ENCODE peak calls at places on chromosomes 3 and 15, in eight cellular contexts. One of them, this sample, is unnamed.
A peak's percentile ranks its signal among the peaks of the same experiment; 100 is the strongest.

GRCh38 chr15:78033864-78034263 is 43.6 kb downstream of the TBC1D2B start:
- DNase-seq in kidney epithelial cell: no peak
- DNase-seq in right atrium auricular region: no peak
- DNase-seq in MM.1S: peak; percentile 62
- DNase-seq in fibroblast of lung: peak; percentile 46
- DNase-seq in cardiac fibroblast: peak; percentile 30
- DNase-seq in GM06990: no peak
- DNase-seq in nephron progenitor cell: no peak
- DNase-seq in this sample: no peak

GRCh38 chr15:88274534-88275460 is 18.3 kb upstream of the NTRK3 start:
- DNase-seq in kidney epithelial cell: peak; percentile 14
- DNase-seq in right atrium auricular region: no peak
- DNase-seq in MM.1S: peak; percentile 66
- DNase-seq in fibroblast of lung: peak; percentile 46
- DNase-seq in cardiac fibroblast: peak; percentile 74
- DNase-seq in GM06990: peak; percentile 25
- DNase-seq in nephron progenitor cell: peak; percentile 86
- DNase-seq in this sample: peak; percentile 83

GRCh38 chr15:100448481-100448880 is 80.3 kb downstream of the CERS3 start:
- DNase-seq in kidney epithelial cell: no peak
- DNase-seq in right atrium auricular region: no peak
- DNase-seq in MM.1S: no peak
- DNase-seq in fibroblast of lung: no peak
- DNase-seq in cardiac fibroblast: no peak
- DNase-seq in GM06990: no peak
- DNase-seq in nephron progenitor cell: no peak
- DNase-seq in this sample: no peak

GRCh38 chr15:90064931-90065681 is 37.2 kb downstream of the IDH2 start:
- DNase-seq in kidney epithelial cell: no peak
- DNase-seq in right atrium auricular region: no peak
- DNase-seq in MM.1S: no peak
- DNase-seq in fibroblast of lung: no peak
- DNase-seq in cardiac fibroblast: no peak
- DNase-seq in GM06990: no peak
- DNase-seq in nephron progenitor cell: peak; percentile 43
- DNase-seq in this sample: no peak

GRCh38 chr15:25439456-25439836 is 622 bp upstream of the UBE3A start:
- DNase-seq in kidney epithelial cell: no peak
- DNase-seq in right atrium auricular region: no peak
- DNase-seq in MM.1S: peak; percentile 25
- DNase-seq in fibroblast of lung: peak; percentile 43
- DNase-seq in cardiac fibroblast: peak; percentile 18
- DNase-seq in GM06990: no peak
- DNase-seq in nephron progenitor cell: no peak
- DNase-seq in this sample: peak; percentile 12

GRCh38 chr3:184031187-184031792 is at the start of gene HTR3D:
- DNase-seq in kidney epithelial cell: peak; percentile 69
- DNase-seq in right atrium auricular region: no peak
- DNase-seq in MM.1S: no peak
- DNase-seq in fibroblast of lung: no peak
- DNase-seq in cardiac fibroblast: no peak
- DNase-seq in GM06990: no peak
- DNase-seq in nephron progenitor cell: no peak
- DNase-seq in this sample: no peak

GRCh38 chr15:64324513-64324912 is 31.5 kb downstream of the CSNK1G1 start:
- DNase-seq in kidney epithelial cell: no peak
- DNase-seq in right atrium auricular region: no peak
- DNase-seq in MM.1S: no peak
- DNase-seq in fibroblast of lung: no peak
- DNase-seq in cardiac fibroblast: no peak
- DNase-seq in GM06990: no peak
- DNase-seq in nephron progenitor cell: no peak
- DNase-seq in this sample: no peak

GRCh38 chr3:195905970-195906864 is 2.1 kb downstream of the TNK2 start:
- DNase-seq in kidney epithelial cell: no peak
- DNase-seq in right atrium auricular region: no peak
- DNase-seq in MM.1S: peak; percentile 75
- DNase-seq in fibroblast of lung: peak; percentile 78
- DNase-seq in cardiac fibroblast: no peak
- DNase-seq in GM06990: no peak
- DNase-seq in nephron progenitor cell: no peak
- DNase-seq in this sample: peak; percentile 36

GRCh38 chr3:183548262-183548769 is 7.2 kb downstream of the KLHL6 start:
- DNase-seq in kidney epithelial cell: peak; percentile 97
- DNase-seq in right atrium auricular region: no peak
- DNase-seq in MM.1S: no peak
- DNase-seq in fibroblast of lung: peak; percentile 6
- DNase-seq in cardiac fibroblast: peak; percentile 66
- DNase-seq in GM06990: no peak
- DNase-seq in nephron progenitor cell: no peak
- DNase-seq in this sample: no peak

GRCh38 chr3:39990532-39990931 is 181.1 kb downstream of the MYRIP start:
- DNase-seq in kidney epithelial cell: no peak
- DNase-seq in right atrium auricular region: no peak
- DNase-seq in MM.1S: peak; percentile 72
- DNase-seq in fibroblast of lung: peak; percentile 21
- DNase-seq in cardiac fibroblast: peak; percentile 72
- DNase-seq in GM06990: no peak
- DNase-seq in nephron progenitor cell: peak; percentile 17
- DNase-seq in this sample: peak; percentile 47

GRCh38 chr3:138890555-138891187 is 55.9 kb upstream of the PIK3CB start:
- DNase-seq in kidney epithelial cell: no peak
- DNase-seq in right atrium auricular region: no peak
- DNase-seq in MM.1S: no peak
- DNase-seq in fibroblast of lung: no peak
- DNase-seq in cardiac fibroblast: no peak
- DNase-seq in GM06990: peak; percentile 20
- DNase-seq in nephron progenitor cell: no peak
- DNase-seq in this sample: peak; percentile 40

GRCh38 chr15:40951764-40952163 is 1.5 kb upstream of the CHAC1 start:
- DNase-seq in kidney epithelial cell: no peak
- DNase-seq in right atrium auricular region: no peak
- DNase-seq in MM.1S: no peak
- DNase-seq in fibroblast of lung: no peak
- DNase-seq in cardiac fibroblast: no peak
- DNase-seq in GM06990: no peak
- DNase-seq in nephron progenitor cell: no peak
- DNase-seq in this sample: no peak

GRCh38 chr15:79967331-79968182 is 3.4 kb downstream of the BCL2A1 start:
- DNase-seq in kidney epithelial cell: no peak
- DNase-seq in right atrium auricular region: no peak
- DNase-seq in MM.1S: no peak
- DNase-seq in fibroblast of lung: no peak
- DNase-seq in cardiac fibroblast: no peak
- DNase-seq in GM06990: no peak
- DNase-seq in nephron progenitor cell: no peak
- DNase-seq in this sample: no peak

GRCh38 chr15:38748710-38749109 is 184.1 kb upstream of the RASGRP1 start:
- DNase-seq in kidney epithelial cell: no peak
- DNase-seq in right atrium auricular region: no peak
- DNase-seq in MM.1S: no peak
- DNase-seq in fibroblast of lung: no peak
- DNase-seq in cardiac fibroblast: no peak
- DNase-seq in GM06990: no peak
- DNase-seq in nephron progenitor cell: no peak
- DNase-seq in this sample: no peak

GRCh38 chr3:116886202-116886893 is 176.8 kb downstream of the TUSC7 start:
- DNase-seq in kidney epithelial cell: no peak
- DNase-seq in right atrium auricular region: no peak
- DNase-seq in MM.1S: peak; percentile 15
- DNase-seq in fibroblast of lung: no peak
- DNase-seq in cardiac fibroblast: no peak
- DNase-seq in GM06990: peak; percentile 37
- DNase-seq in nephron progenitor cell: no peak
- DNase-seq in this sample: peak; percentile 5

GRCh38 chr3:191768421-191768820 is 307.5 kb downstream of the PYDC2 start:
- DNase-seq in kidney epithelial cell: no peak
- DNase-seq in right atrium auricular region: no peak
- DNase-seq in MM.1S: no peak
- DNase-seq in fibroblast of lung: no peak
- DNase-seq in cardiac fibroblast: no peak
- DNase-seq in GM06990: no peak
- DNase-seq in nephron progenitor cell: no peak
- DNase-seq in this sample: no peak
- TF ChIP-seq CTCF in kidney epithelial cell: no peak
- TF ChIP-seq CTCF in right atrium auricular region: no peak
- TF ChIP-seq CTCF in MM.1S: peak; percentile 20
- TF ChIP-seq CTCF in fibroblast of lung: no peak
- TF ChIP-seq CTCF in cardiac fibroblast: no peak
- TF ChIP-seq CTCF in GM06990: peak; percentile 29
- TF ChIP-seq CTCF in nephron progenitor cell: no peak
- TF ChIP-seq CTCF in this sample: peak; percentile 17

DNA sequence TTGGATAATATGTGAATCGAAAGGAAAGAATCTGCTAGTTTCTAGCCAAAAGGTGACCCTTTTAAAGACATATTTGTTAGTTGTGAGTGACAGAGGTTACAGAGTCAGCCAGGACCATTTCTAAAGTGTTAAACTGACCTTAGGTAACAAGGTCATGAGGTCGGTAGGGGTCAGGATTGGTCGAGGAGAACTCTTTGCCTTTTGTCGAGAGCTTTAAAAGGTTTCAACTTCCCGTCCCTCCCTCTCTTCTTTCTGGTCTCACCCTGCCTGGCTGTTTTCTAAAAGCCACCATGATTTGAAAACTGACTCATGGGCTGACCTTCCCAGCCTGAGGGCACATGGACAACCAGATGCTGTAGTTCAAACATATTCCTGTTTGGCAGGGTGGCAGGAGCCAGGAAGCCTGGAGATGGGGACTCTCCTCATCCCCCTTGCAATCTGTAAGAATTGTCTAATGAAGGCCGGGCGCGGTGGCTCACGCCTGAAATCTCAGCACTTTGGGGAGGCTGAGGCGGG is 25.8 kb upstream of the PRTG start:
- DNase-seq in kidney epithelial cell: no peak
- DNase-seq in right atrium auricular region: no peak
- DNase-seq in MM.1S: no peak
- DNase-seq in fibroblast of lung: no peak
- DNase-seq in cardiac fibroblast: no peak
- DNase-seq in GM06990: no peak
- DNase-seq in nephron progenitor cell: no peak
- DNase-seq in this sample: no peak
- TF ChIP-seq CTCF in kidney epithelial cell: no peak
- TF ChIP-seq CTCF in right atrium auricular region: no peak
- TF ChIP-seq CTCF in MM.1S: no peak
- TF ChIP-seq CTCF in fibroblast of lung: no peak
- TF ChIP-seq CTCF in cardiac fibroblast: no peak
- TF ChIP-seq CTCF in GM06990: no peak
- TF ChIP-seq CTCF in nephron progenitor cell: no peak
- TF ChIP-seq CTCF in this sample: no peak

DNA sequence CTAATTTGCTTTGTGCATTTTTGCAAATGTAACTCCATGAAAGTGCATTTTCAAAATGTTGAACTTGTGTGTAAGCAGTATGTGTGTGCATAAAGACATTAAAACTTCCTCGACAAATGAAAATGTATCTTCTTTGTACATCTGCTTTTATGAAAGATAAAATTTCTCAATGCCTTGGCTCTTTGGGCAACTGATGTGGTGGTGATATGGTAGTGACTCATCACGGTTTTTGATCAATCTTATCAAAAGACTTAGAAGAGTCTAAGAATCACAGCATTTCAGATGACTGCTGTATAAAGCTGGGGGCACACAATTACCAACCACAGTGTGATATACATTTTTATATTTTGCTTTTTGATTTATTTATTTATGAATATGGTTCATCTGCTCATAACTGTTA is 5.4 kb upstream of the MASP1 start:
- DNase-seq in kidney epithelial cell: no peak
- DNase-seq in right atrium auricular region: no peak
- DNase-seq in MM.1S: no peak
- DNase-seq in fibroblast of lung: no peak
- DNase-seq in cardiac fibroblast: no peak
- DNase-seq in GM06990: no peak
- DNase-seq in nephron progenitor cell: no peak
- DNase-seq in this sample: no peak
- TF ChIP-seq CTCF in kidney epithelial cell: no peak
- TF ChIP-seq CTCF in right atrium auricular region: no peak
- TF ChIP-seq CTCF in MM.1S: no peak
- TF ChIP-seq CTCF in fibroblast of lung: no peak
- TF ChIP-seq CTCF in cardiac fibroblast: no peak
- TF ChIP-seq CTCF in GM06990: no peak
- TF ChIP-seq CTCF in nephron progenitor cell: no peak
- TF ChIP-seq CTCF in this sample: no peak

GRCh38 chr3:185071401-185071800 is 81.5 kb downstream of the C3orf70 start:
- DNase-seq in kidney epithelial cell: no peak
- DNase-seq in right atrium auricular region: no peak
- DNase-seq in MM.1S: no peak
- DNase-seq in fibroblast of lung: no peak
- DNase-seq in cardiac fibroblast: no peak
- DNase-seq in GM06990: no peak
- DNase-seq in nephron progenitor cell: no peak
- DNase-seq in this sample: no peak

GRCh38 chr3:185069583-185070030 is 83.3 kb downstream of the C3orf70 start:
- DNase-seq in kidney epithelial cell: no peak
- DNase-seq in right atrium auricular region: no peak
- DNase-seq in MM.1S: no peak
- DNase-seq in fibroblast of lung: no peak
- DNase-seq in cardiac fibroblast: no peak
- DNase-seq in GM06990: no peak
- DNase-seq in nephron progenitor cell: peak; percentile 57
- DNase-seq in this sample: no peak

GRCh38 chr3:185069023-185069422 is 83.8 kb downstream of the C3orf70 start:
- DNase-seq in kidney epithelial cell: no peak
- DNase-seq in right atrium auricular region: no peak
- DNase-seq in MM.1S: no peak
- DNase-seq in fibroblast of lung: no peak
- DNase-seq in cardiac fibroblast: no peak
- DNase-seq in GM06990: no peak
- DNase-seq in nephron progenitor cell: no peak
- DNase-seq in this sample: no peak

GRCh38 chr3:185067173-185067572 is 85.7 kb downstream of the C3orf70 start:
- DNase-seq in kidney epithelial cell: no peak
- DNase-seq in right atrium auricular region: no peak
- DNase-seq in MM.1S: no peak
- DNase-seq in fibroblast of lung: no peak
- DNase-seq in cardiac fibroblast: no peak
- DNase-seq in GM06990: no peak
- DNase-seq in nephron progenitor cell: no peak
- DNase-seq in this sample: no peak

DNA sequence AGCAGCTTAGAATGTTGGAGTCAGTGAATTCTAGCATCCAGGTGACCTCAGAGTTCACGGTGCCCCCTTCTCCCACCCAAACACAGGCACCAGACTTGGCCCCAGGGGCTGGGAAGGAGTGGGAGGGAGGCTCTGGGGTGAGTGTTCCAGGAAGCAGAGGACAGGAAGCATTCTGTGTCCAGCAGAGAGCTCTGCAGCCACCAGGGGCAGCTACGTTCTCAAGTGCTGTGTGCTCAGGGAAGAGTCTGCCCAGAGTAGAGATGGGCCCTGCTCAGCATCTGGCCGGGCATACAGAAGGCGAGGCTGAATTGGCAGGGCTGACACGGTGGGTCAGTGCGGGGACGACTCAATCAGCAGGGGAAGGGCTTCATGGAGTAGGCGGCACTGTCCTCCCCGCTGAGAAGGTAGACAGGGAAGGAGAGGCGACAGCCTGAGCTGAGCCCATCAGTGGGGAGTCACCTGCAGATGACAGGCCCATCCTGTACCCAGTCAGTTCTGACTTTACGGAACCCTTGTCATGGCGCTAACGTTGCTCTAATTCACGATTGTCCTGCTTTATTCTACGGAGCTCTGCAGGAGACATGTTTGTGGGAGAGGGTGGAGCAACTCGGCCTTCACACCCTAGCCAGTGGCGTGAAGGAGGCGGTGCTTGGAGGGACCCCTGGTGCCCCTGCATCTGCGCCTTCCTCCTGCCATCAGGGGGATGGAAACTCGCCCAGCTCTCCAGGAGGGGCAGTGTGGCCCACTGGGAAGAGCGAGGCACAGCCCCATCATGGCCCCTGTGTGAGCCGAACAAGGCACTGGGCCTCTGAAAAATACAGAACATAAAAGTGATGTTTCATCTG is 82.1 kb downstream of the C3orf70 start:
- DNase-seq in kidney epithelial cell: no peak
- DNase-seq in right atrium auricular region: no peak
- DNase-seq in MM.1S: no peak
- DNase-seq in fibroblast of lung: peak; percentile 9
- DNase-seq in cardiac fibroblast: peak; percentile 22
- DNase-seq in GM06990: no peak
- DNase-seq in nephron progenitor cell: peak; percentile 30
- DNase-seq in this sample: no peak
- TF ChIP-seq CTCF in kidney epithelial cell: peak; percentile 20
- TF ChIP-seq CTCF in right atrium auricular region: no peak
- TF ChIP-seq CTCF in MM.1S: peak; percentile 22
- TF ChIP-seq CTCF in fibroblast of lung: peak; percentile 43
- TF ChIP-seq CTCF in cardiac fibroblast: peak; percentile 65
- TF ChIP-seq CTCF in GM06990: peak; percentile 27
- TF ChIP-seq CTCF in nephron progenitor cell: peak; percentile 23
- TF ChIP-seq CTCF in this sample: no peak

This sample was measured in GM13977.